ENCODE peak calls at places on chromosomes 2 and 18, in six cellular contexts. U, A, L, I, C and E are unnamed samples. For H3K9me3, the result is how much of the 10 kb centered on the place peaks cover.

GRCh38 chr18:56823986-56824385 is 172.8 kb downstream of the WDR7 start:
- DNase-seq in I (no peak), U (no peak), C (no peak), L (no peak), A (no peak), E (no peak)

GRCh38 chr2:16973586-16974274 is 308.1 kb upstream of the CYRIA start:
- DNase-seq in A (no peak), C (no peak), L (no peak), U (no peak), I (no peak), E (no peak)

GRCh38 chr18:79405019-79405780 is 9.5 kb downstream of the NFATC1 start:
- DNase-seq in A (no peak), I (no peak), U (no peak), L (no peak), C (no peak), E (no peak)

GRCh38 chr2:176178271-176178806 is 10.1 kb upstream of the HOXD1 start:
- DNase-seq in U (no peak), A (no peak), I (no peak), C (peak), L (no peak), E (no peak)

GRCh38 chr2:163157891-163158511 is 319.4 kb upstream of the KCNH7 start:
- DNase-seq in I (no peak), U (no peak), A (no peak), L (no peak), C (no peak), E (no peak)

GRCh38 chr2:71458413-71459083 is 5.2 kb downstream of the DYSF start:
- DNase-seq in U (no peak), L (no peak), A (no peak), I (no peak), C (peak), E (no peak)

GRCh38 chr2:236636714-236637485 is 67.3 kb downstream of the ACKR3 start:
- DNase-seq in C (no peak), A (no peak), I (no peak), U (no peak), L (no peak), E (no peak)

GRCh38 chr2:199985625-199986207 is 30.3 kb downstream of the MAIP1 start:
- DNase-seq in U (peak), I (peak), A (peak), C (peak), L (no peak), E (peak)

GRCh38 chr2:112733877-112734276 is 13.1 kb downstream of the NT5DC4 start:
- DNase-seq in U (no peak), C (no peak), I (no peak), A (no peak), L (no peak), E (no peak)

GRCh38 chr2:135076556-135076955 is 24.5 kb downstream of the RAB3GAP1 start:
- DNase-seq in I (no peak), U (no peak), A (no peak), C (no peak), L (no peak), E (no peak)

GRCh38 chr2:221655279-221655678 is 83.2 kb upstream of the EPHA4 start:
- DNase-seq in U (no peak), I (no peak), L (no peak), C (no peak), A (no peak), E (no peak)

GRCh38 chr2:207073791-207074678 is 91.7 kb downstream of the KLF7 start:
- DNase-seq in A (no peak), C (no peak), I (no peak), L (no peak), U (no peak), E (no peak)

GRCh38 chr2:201440182-201440581 is 11.1 kb downstream of the TRAK2 start:
- DNase-seq in U (peak), I (peak), A (no peak), C (no peak), L (no peak), E (peak)

GRCh38 chr2:5695641-5696350 is 3.6 kb downstream of the SOX11 start:
- DNase-seq in I (no peak), U (no peak), A (peak), C (peak), L (no peak), E (no peak)

GRCh38 chr18:6281874-6282273 is 132.8 kb downstream of the L3MBTL4 start:
- DNase-seq in U (no peak), A (no peak), I (peak), C (no peak), L (no peak), E (no peak)

GRCh38 chr2:136394136-136395060 is 276.4 kb upstream of the CXCR4 start:
- DNase-seq in L (no peak), A (no peak), U (no peak), C (no peak), I (no peak), E (no peak)

GRCh38 chr18:30160124-30160523 is 882.4 kb downstream of the DSC3 start:
- DNase-seq in C (no peak), A (no peak), L (no peak), I (no peak), U (no peak), E (no peak)

GRCh38 chr2:20326163-20326780 is 24.4 kb downstream of the PUM2 start:
- DNase-seq in A (peak), C (no peak), U (peak), L (no peak), I (peak), E (peak)
- H3K9me3 ChIP-seq in A (under half), C (under half), U (under half), L (under half), I (under half), E (under half)

DNA sequence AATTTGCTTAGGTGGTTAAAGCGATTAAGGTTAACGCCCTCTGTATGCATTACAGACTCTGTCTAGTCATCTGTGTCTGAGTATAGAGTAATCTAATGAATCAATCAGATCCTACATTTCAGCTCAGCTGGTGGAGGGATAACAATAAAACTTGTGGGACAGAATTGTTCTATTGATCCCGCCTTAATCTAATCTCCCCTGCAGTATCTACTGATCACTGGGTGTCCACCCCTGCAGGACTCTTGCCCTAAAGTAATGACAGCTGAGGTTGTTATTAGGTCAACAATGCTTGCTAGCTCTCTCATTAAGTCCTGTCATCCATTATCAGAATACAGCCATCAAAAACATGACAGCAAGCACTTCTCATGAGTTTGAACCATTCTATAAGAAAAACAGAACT is 462.6 kb upstream of the TMEFF2 start:
- DNase-seq in U (no peak), C (no peak), I (no peak), A (no peak), L (no peak), E (no peak)
- TF ChIP-seq ZNF274 in U (no peak), C (no peak), I (no peak), A (no peak), L (no peak), E (no peak)

GRCh38 chr18:76130845-76131244 is 364.2 kb downstream of the ZNF516 start:
- DNase-seq in I (no peak), A (no peak), L (no peak), U (no peak), C (no peak), E (no peak)
- H3K9me3 ChIP-seq in I (under half), A (under half), L (under half), U (under half), C (under half), E (under half)

GRCh38 chr2:69612197-69612596 is 31.3 kb downstream of the AAK1 start:
- DNase-seq in C (no peak), I (no peak), L (no peak), U (no peak), A (no peak), E (no peak)
- TF ChIP-seq ZNF274 in C (no peak), I (no peak), L (no peak), U (no peak), A (no peak), E (no peak)

DNA sequence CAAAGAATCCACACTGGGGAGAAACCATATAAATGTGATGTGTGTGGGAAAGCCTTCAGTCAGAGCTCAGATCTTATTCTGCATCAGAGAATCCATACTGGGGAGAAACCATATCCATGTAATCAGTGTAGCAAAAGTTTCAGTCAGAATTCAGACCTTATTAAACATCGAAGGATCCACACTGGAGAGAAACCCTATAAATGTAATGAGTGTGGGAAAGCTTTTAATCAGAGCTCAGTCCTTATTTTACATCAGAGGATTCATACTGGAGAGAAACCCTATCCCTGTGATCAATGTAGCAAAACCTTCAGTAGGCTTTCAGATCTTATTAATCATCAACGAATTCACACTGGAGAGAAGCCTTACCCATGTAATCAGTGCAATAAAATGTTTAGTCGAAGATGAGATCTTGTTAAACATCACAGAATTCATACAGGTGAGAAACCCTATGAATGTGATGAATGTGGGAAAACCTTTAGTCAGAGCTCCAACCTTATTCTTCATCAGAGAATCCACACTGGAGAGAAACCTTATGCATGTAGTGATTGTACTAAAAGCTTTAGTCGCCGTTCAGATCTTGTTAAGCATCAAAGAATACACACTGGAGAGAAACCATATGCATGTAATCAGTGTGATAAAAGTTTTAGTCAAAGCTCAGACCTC is 16.7 kb upstream of the ZSCAN30 start:
- DNase-seq in L (no peak), U (no peak), I (no peak), C (no peak), A (no peak), E (no peak)
- H3K9me3 ChIP-seq in L (under half), U (under half), I (half or more), C (half or more), A (half or more), E (under half)

GRCh38 chr18:9809686-9810085 is 76.1 kb upstream of the TXNDC2 start:
- DNase-seq in A (no peak), U (no peak), C (no peak), L (no peak), I (no peak), E (no peak)
- TF ChIP-seq ZNF274 in A (no peak), U (no peak), C (no peak), L (no peak), I (no peak), E (no peak)

GRCh38 chr18:2535419-2535910 is 35.8 kb downstream of the METTL4 start:
- DNase-seq in A (no peak), U (no peak), I (no peak), C (no peak), L (no peak), E (no peak)

GRCh38 chr18:2536063-2536462 is 35.2 kb downstream of the METTL4 start:
- DNase-seq in I (no peak), A (no peak), C (no peak), L (no peak), U (no peak), E (no peak)

GRCh38 chr18:2534906-2535305 is 36.4 kb downstream of the METTL4 start:
- DNase-seq in U (no peak), A (no peak), I (no peak), C (no peak), L (no peak), E (no peak)

GRCh38 chr18:2531751-2532150 is 39.6 kb downstream of the METTL4 start:
- DNase-seq in L (no peak), I (no peak), A (no peak), U (no peak), C (no peak), E (no peak)

DNA sequence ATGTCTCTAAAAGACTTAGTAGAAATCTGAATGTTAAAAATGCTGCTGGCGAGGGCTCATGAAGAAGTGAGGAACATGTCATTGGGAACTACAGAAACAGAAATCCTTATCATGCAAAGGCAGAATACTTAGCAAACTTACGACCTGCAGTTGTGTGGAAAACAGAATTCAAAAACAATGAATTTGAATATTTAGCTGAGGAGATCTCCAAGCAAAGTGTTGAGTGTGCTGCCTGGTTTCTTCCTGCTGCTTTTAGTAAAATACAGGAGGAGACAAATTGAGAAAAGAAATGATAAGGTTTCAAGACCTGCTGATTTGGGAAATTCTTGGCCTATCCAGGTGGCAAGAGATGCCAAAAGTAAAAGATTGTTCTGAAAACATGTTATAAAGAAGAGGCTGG is 38.5 kb downstream of the METTL4 start:
- DNase-seq in L (no peak), A (no peak), U (no peak), C (no peak), I (no peak), E (no peak)
- H3K9me3 ChIP-seq in L (under half), A (under half), U (under half), C (under half), I (under half), E (under half)

GRCh38 chr2:118980022-118980421 is 38.0 kb downstream of the MARCO start:
- DNase-seq in A (no peak), U (no peak), C (no peak), I (no peak), L (no peak), E (no peak)

GRCh38 chr2:118980573-118980972 is 38.6 kb downstream of the MARCO start:
- DNase-seq in I (no peak), C (peak), A (no peak), L (no peak), U (no peak), E (no peak)

GRCh38 chr2:118975133-118975532 is 33.1 kb downstream of the MARCO start:
- DNase-seq in U (no peak), C (no peak), I (no peak), L (no peak), A (peak), E (no peak)

GRCh38 chr2:118979177-118979861 is 37.3 kb downstream of the MARCO start:
- DNase-seq in I (no peak), A (no peak), U (no peak), C (no peak), L (no peak), E (no peak)

DNA sequence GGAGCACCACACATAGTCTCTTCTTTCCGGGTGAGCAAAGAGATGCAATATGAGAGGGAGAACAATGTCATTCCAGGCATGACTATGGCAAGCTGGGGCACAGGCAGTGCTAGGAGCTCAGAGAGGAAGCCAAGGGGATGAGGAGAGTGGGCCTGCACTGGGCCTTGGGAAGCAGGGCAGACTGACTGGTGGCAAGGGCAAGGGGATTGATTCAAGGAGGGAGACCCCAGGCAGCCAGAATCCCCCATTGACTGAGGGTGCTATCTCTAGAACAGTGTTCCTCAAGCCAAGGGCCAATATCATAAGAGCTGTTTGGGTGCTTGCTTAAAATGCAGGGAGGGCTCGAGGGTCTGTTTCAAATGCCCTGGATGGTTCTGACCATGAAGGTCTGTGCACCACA is 36.1 kb downstream of the MARCO start:
- DNase-seq in I (no peak), C (no peak), A (no peak), L (no peak), U (no peak), E (no peak)
- TF ChIP-seq ZNF274 in I (no peak), C (no peak), A (no peak), L (no peak), U (no peak), E (no peak)

GRCh38 chr18:78080081-78080480 is 830.4 kb downstream of the GALR1 start:
- DNase-seq in L (no peak), U (no peak), A (no peak), I (no peak), C (no peak), E (no peak)
- H3K9me3 ChIP-seq in L (under half), U (under half), A (under half), I (under half), C (under half), E (under half)

DNA sequence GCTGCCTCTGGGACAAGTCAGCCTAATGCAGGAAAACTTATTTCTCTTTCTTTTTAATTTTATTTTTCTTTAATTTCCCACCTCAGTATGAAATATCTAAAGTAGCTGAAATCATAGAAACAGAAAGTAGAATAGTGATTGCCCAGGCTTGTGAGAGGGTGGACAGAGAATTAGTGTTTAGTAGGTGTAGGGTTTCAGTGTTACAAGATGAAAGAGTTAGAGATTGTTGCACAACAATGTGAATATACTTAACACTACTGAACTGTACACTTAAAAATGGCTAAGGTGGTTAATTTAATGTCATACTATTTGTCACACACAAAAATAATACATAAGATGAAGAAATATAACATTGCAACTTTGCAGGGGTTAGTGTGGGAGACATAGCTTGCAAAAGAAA is 80.8 kb downstream of the NAT8 start:
- DNase-seq in A (no peak), C (no peak), L (no peak), I (no peak), U (no peak), E (no peak)
- TF ChIP-seq ZNF274 in A (no peak), C (no peak), L (no peak), I (no peak), U (no peak), E (no peak)